ENCODE peak calls at places on chromosomes 5 and 9, in four cellular contexts. One of them, this sample, is unnamed.

GRCh38 chr5:138138949-138139775 is at the start of gene NME5:
- DNase-seq in fibroblast of lung: peak
- DNase-seq in GDM1: no peak
- DNase-seq in GM03348: peak
- DNase-seq in this sample: peak

GRCh38 chr5:106399381-106399780 is 1271.4 kb downstream of the EFNA5 start:
- DNase-seq in GM03348: peak
- DNase-seq in fibroblast of lung: peak
- DNase-seq in GDM1: no peak
- DNase-seq in this sample: peak

GRCh38 chr5:145531038-145531734 is 304.0 kb downstream of the PRELID2 start:
- DNase-seq in GDM1: no peak
- DNase-seq in fibroblast of lung: peak
- DNase-seq in GM03348: peak
- DNase-seq in this sample: peak

GRCh38 chr5:136375920-136376319 is 10.6 kb upstream of the TRPC7 start:
- DNase-seq in GM03348: no peak
- DNase-seq in fibroblast of lung: no peak
- DNase-seq in GDM1: no peak
- DNase-seq in this sample: no peak

GRCh38 chr5:440413-441180 is 2.4 kb upstream of the EXOC3 start:
- DNase-seq in fibroblast of lung: no peak
- DNase-seq in GDM1: no peak
- DNase-seq in GM03348: no peak
- DNase-seq in this sample: no peak

GRCh38 chr5:79255786-79256557 is 20.0 kb downstream of the JMY start:
- DNase-seq in GM03348: peak
- DNase-seq in fibroblast of lung: peak
- DNase-seq in GDM1: no peak
- DNase-seq in this sample: peak

GRCh38 chr5:19853616-19854240 is 134.3 kb downstream of the CDH18 start:
- DNase-seq in fibroblast of lung: peak
- DNase-seq in GM03348: peak
- DNase-seq in GDM1: no peak
- DNase-seq in this sample: peak

GRCh38 chr9:81628897-81629296 is 60.5 kb downstream of the TLE1 start:
- DNase-seq in GDM1: no peak
- DNase-seq in GM03348: no peak
- DNase-seq in fibroblast of lung: no peak
- DNase-seq in this sample: no peak

GRCh38 chr5:112635276-112635675 is 102.4 kb upstream of the APC start:
- DNase-seq in GDM1: no peak
- DNase-seq in GM03348: no peak
- DNase-seq in fibroblast of lung: no peak
- DNase-seq in this sample: no peak

GRCh38 chr5:95966005-95966404 is 4.4 kb upstream of the ELL2 start:
- DNase-seq in GDM1: no peak
- DNase-seq in GM03348: no peak
- DNase-seq in fibroblast of lung: no peak
- DNase-seq in this sample: no peak